ENCODE peak calls at places on chromosomes 7 and 10, in seven cellular contexts. I, E, N, K, B, D and J are unnamed samples.

GRCh38 chr10:87635498-87636312 is 24.0 kb upstream of the PAPSS2 start:
- DNase-seq in I (peak), E (peak), N (no peak), K (peak), B (peak), D (no peak), J (no peak)

GRCh38 chr7:75533926-75534325 is 41.8 kb downstream of the SPDYE5 start:
- DNase-seq in I (no peak), E (no peak), N (no peak), K (no peak), B (no peak), D (peak), J (no peak)

GRCh38 chr10:125827133-125827532 is 3.8 kb downstream of the BCCIP start:
- DNase-seq in I (no peak), E (no peak), N (no peak), K (no peak), B (no peak), D (no peak), J (no peak)

GRCh38 chr10:94279835-94280709 is 82.7 kb downstream of the NOC3L start:
- DNase-seq in I (peak), E (peak), N (peak), K (peak), B (peak), D (peak), J (peak)

GRCh38 chr7:101172854-101173751 is 7.0 kb downstream of the NAT16 start:
- DNase-seq in I (peak), E (peak), N (no peak), K (no peak), B (peak), D (peak), J (peak)

GRCh38 chr7:73742753-73743641 is 4.4 kb upstream of the ABHD11 start:
- DNase-seq in I (peak), E (peak), N (peak), K (peak), B (no peak), D (peak), J (peak)

GRCh38 chr7:93948106-93948505 is 26.6 kb downstream of the GNG11 start:
- DNase-seq in I (peak), E (no peak), N (no peak), K (peak), B (peak), D (no peak), J (no peak)

GRCh38 chr7:22660732-22661131 is 66.3 kb upstream of the IL6 start:
- DNase-seq in I (no peak), E (peak), N (no peak), K (no peak), B (no peak), D (no peak), J (peak)

GRCh38 chr7:118222591-118222990 is 1.9 kb upstream of the ANKRD7 start:
- DNase-seq in I (no peak), E (no peak), N (no peak), K (no peak), B (no peak), D (no peak), J (no peak)

GRCh38 chr7:140635821-140636220 is 4.8 kb downstream of the DENND2A start:
- DNase-seq in I (no peak), E (peak), N (no peak), K (no peak), B (no peak), D (no peak), J (peak)

GRCh38 chr7:91565499-91566331 is 301.5 kb downstream of the FZD1 start:
- DNase-seq in I (no peak), E (no peak), N (no peak), K (no peak), B (no peak), D (no peak), J (no peak)

GRCh38 chr10:13054844-13055243 is 45.1 kb upstream of the OPTN start:
- DNase-seq in I (no peak), E (no peak), N (no peak), K (no peak), B (no peak), D (no peak), J (no peak)

GRCh38 chr7:8236781-8237407 is 25.1 kb downstream of the ICA1 start:
- DNase-seq in I (no peak), E (no peak), N (no peak), K (no peak), B (no peak), D (no peak), J (no peak)

GRCh38 chr10:70737250-70737649 is 47.9 kb downstream of the TBATA start:
- DNase-seq in I (no peak), E (no peak), N (no peak), K (no peak), B (no peak), D (no peak), J (no peak)

GRCh38 chr7:127644484-127644883 is 7.5 kb upstream of the SND1 start:
- DNase-seq in I (no peak), E (no peak), N (no peak), K (peak), B (peak), D (no peak), J (no peak)

GRCh38 chr10:43026039-43026973 is 50.6 kb upstream of the RET start:
- DNase-seq in I (no peak), E (peak), N (no peak), K (peak), B (no peak), D (peak), J (peak)

GRCh38 chr7:1909476-1909875 is 239.4 kb downstream of the ELFN1 start:
- DNase-seq in I (no peak), E (no peak), N (no peak), K (no peak), B (no peak), D (no peak), J (no peak)

GRCh38 chr7:131040467-131040932 is 287.2 kb upstream of the MKLN1 start:
- DNase-seq in I (peak), E (peak), N (peak), K (peak), B (peak), D (peak), J (peak)

GRCh38 chr7:78172138-78172887 is 373.7 kb downstream of the PHTF2 start:
- DNase-seq in I (no peak), E (peak), N (no peak), K (no peak), B (no peak), D (no peak), J (no peak)

GRCh38 chr7:92813390-92814024 is 22.9 kb downstream of the CDK6 start:
- DNase-seq in I (peak), E (no peak), N (no peak), K (no peak), B (peak), D (no peak), J (no peak)

GRCh38 chr7:135692055-135692454 is 29.7 kb downstream of the STMP1 start:
- DNase-seq in I (no peak), E (no peak), N (no peak), K (no peak), B (peak), D (no peak), J (no peak)

GRCh38 chr10:112896273-112896672 is 53.8 kb upstream of the TCF7L2 start:
- DNase-seq in I (no peak), E (no peak), N (no peak), K (no peak), B (peak), D (no peak), J (no peak)

GRCh38 chr10:23291551-23292334 is 52.9 kb downstream of the C10orf67 start:
- DNase-seq in I (no peak), E (no peak), N (no peak), K (no peak), B (no peak), D (no peak), J (no peak)

DNA sequence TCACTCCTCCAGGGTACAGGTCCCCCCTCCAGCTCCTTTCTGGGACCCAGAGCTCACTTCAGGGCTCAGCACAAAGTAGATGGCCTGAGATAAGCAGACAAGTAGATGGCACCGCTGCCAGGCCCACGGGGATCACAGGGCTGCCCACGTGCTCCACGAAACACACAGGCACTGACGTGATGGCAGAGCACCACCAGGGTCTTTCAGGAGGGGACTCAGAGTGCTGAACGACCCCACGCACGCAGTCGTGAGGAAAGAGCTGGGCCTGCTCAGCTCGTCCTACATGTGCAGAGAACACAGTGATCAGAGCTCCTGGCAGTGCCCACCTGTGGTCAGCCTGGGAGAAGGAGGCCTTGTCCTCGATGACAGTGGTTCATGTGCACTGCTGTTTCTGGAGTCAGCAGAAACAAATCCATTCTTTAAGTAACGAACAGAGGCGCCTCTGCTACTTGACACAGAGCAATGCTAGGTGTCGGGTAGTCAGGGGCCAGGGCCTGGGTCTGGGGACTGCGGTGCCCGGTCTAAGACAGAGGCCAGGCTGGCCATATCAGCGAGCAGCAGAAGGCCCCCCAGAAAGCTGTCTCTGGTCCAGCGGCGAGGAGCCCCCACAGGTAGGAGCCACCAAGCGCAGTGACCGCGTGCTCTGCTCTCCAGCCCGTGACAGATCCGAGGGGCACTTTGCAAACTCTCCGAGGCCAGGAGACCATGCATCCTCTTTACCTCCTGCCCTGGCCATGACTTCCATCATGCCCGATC is 129.8 kb upstream of the FAM20C start:
- DNase-seq in I (no peak), E (no peak), N (no peak), K (no peak), B (no peak), D (no peak), J (no peak)
- H3K9ac ChIP-seq in I (no peak), E (no peak), N (peak), K (no peak), B (no peak), D (no peak), J (no peak)

DNA sequence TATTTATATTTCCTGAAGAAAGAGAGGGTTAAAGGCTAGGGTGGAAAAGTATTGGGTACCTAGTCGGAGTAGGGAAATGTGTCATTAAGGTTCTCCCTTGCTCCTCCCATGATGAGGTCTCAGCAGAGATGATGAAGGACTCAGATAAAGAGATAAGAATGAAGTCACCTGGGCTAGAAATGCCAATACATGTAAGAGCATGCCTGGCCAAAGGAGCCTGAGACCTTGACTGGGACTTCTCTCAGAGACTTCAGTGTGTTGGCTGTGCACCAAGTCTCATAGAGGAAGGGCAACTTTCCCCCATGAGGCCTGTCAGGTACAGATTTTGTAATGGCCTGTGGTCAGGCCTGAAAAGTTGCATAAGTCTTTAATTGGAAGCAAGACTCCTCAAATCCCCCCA is 361.0 kb upstream of the CDC14C start:
- DNase-seq in I (no peak), E (peak), N (no peak), K (no peak), B (no peak), D (no peak), J (no peak)
- H3K18ac ChIP-seq in I (no peak), E (no peak), N (no peak), K (no peak), B (no peak), D (no peak), J (no peak)

GRCh38 chr7:23810099-23810498 is 100.1 kb downstream of the STK31 start:
- DNase-seq in I (no peak), E (no peak), N (no peak), K (no peak), B (no peak), D (no peak), J (no peak)

GRCh38 chr7:23804707-23805106 is 94.7 kb downstream of the STK31 start:
- DNase-seq in I (no peak), E (no peak), N (no peak), K (no peak), B (no peak), D (no peak), J (no peak)

GRCh38 chr7:23802720-23803397 is 92.8 kb downstream of the STK31 start:
- DNase-seq in I (no peak), E (no peak), N (no peak), K (no peak), B (no peak), D (no peak), J (no peak)

GRCh38 chr7:23811540-23811939 is 101.5 kb downstream of the STK31 start:
- DNase-seq in I (no peak), E (peak), N (no peak), K (no peak), B (no peak), D (no peak), J (no peak)

DNA sequence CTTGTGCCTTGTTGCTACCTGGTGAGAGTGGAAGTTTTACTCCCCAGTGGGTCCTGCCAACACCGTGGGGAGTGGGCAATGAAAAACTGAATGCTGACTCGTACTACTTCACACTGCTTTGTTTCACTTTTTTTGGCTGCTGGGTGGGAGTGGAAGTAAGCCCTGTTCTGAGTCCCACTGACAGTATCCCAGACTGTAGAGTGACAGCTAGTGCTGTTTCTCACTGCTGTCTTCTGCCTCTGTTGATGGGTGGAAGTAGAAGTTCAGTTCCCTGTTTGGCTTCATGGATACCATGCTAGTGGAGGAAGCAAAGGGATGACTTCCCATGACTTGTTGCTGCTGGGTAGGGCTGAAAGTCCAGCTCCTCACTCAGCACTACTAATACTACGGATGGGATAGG is 98.4 kb downstream of the STK31 start:
- DNase-seq in I (no peak), E (no peak), N (no peak), K (no peak), B (no peak), D (no peak), J (no peak)
- H4K8ac ChIP-seq in I (no peak), E (no peak), N (no peak), K (no peak), B (no peak), D (no peak), J (no peak)

GRCh38 chr7:3912291-3912690 is 611.2 kb downstream of the SDK1 start:
- DNase-seq in I (no peak), E (no peak), N (no peak), K (no peak), B (no peak), D (no peak), J (no peak)
- H3K9ac ChIP-seq in I (no peak), E (no peak), N (no peak), K (no peak), B (no peak), D (no peak), J (no peak)

GRCh38 chr7:132124575-132124974 is 451.7 kb downstream of the PLXNA4 start:
- DNase-seq in I (no peak), E (no peak), N (no peak), K (no peak), B (no peak), D (no peak), J (no peak)
- H3K18ac ChIP-seq in I (no peak), E (no peak), N (no peak), K (no peak), B (no peak), D (no peak), J (no peak)

GRCh38 chr10:79409038-79410035 is 36.1 kb downstream of the ZCCHC24 start:
- DNase-seq in I (no peak), E (no peak), N (no peak), K (no peak), B (no peak), D (no peak), J (no peak)

GRCh38 chr10:79407811-79408795 is 37.3 kb downstream of the ZCCHC24 start:
- DNase-seq in I (peak), E (no peak), N (no peak), K (no peak), B (peak), D (no peak), J (no peak)

GRCh38 chr10:79411546-79412495 is 33.6 kb downstream of the ZCCHC24 start:
- DNase-seq in I (no peak), E (no peak), N (no peak), K (no peak), B (no peak), D (no peak), J (no peak)

GRCh38 chr10:79412516-79412915 is 32.9 kb downstream of the ZCCHC24 start:
- DNase-seq in I (no peak), E (no peak), N (no peak), K (no peak), B (no peak), D (no peak), J (no peak)

DNA sequence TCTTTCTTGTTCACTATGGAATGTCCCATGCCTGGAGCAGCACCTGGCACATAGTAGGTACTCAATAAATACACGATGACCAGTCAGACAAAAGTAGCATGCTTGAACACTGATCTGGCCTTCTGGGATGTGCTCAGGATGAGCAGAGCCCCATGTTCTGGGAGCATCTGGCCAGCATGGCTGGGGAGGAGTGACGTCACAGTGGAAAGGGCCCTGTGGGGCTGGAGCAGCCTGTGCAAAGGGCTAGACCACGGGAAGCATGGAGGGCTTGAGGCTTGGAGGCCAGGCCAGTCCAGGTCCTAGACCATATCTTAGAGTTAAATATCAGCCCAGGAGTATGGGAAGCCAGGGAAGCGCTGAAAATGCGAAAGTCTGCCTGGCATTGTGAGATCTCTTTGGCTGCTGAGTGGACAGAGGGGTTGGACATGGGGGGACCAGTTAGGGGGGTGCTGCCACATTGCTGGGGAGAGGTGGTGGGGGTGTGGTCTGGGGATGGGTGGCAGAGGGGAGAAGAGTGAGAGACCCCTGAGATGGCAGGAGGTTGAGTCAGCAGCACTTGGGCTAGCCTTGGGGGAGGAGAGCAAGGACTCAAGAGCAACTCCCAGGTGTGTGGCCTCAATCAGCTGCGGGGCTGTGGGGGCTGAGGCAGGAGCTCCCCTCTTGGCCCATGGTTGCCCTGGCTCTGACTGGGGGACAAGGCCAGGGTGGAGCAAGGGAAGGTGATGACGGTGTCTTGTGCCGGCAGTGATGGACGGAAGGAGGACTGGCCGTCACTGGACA is 34.9 kb downstream of the ZCCHC24 start:
- DNase-seq in I (no peak), E (no peak), N (no peak), K (no peak), B (no peak), D (no peak), J (no peak)
- H4K8ac ChIP-seq in I (no peak), E (no peak), N (no peak), K (no peak), B (no peak), D (no peak), J (no peak)

GRCh38 chr7:157688439-157689268 is 351.9 kb downstream of the DNAJB6 start:
- DNase-seq in I (no peak), E (peak), N (peak), K (no peak), B (no peak), D (peak), J (peak)

GRCh38 chr7:157689269-157690057 is 352.7 kb downstream of the DNAJB6 start:
- DNase-seq in I (no peak), E (peak), N (peak), K (no peak), B (no peak), D (peak), J (no peak)

GRCh38 chr7:157690833-157691382 is 354.1 kb downstream of the DNAJB6 start:
- DNase-seq in I (peak), E (peak), N (peak), K (no peak), B (no peak), D (peak), J (peak)

GRCh38 chr7:157691521-157692155 is 354.8 kb downstream of the DNAJB6 start:
- DNase-seq in I (no peak), E (no peak), N (peak), K (no peak), B (no peak), D (peak), J (peak)

GRCh38 chr7:157690058-157690832 is 353.4 kb downstream of the DNAJB6 start:
- DNase-seq in I (no peak), E (no peak), N (peak), K (no peak), B (no peak), D (peak), J (peak)
- H3K9ac ChIP-seq in I (no peak), E (peak), N (peak), K (no peak), B (no peak), D (no peak), J (no peak)